ENCODE peak calls at places on chromosome 18, in four cellular contexts. E, B, V and F are unnamed samples.

GRCh38 chr18:44917865-44918476 is 237.3 kb downstream of the SETBP1 start:
- DNase-seq in V (no peak), B (peak), E (no peak), F (no peak)

GRCh38 chr18:61655630-61656029 is 237.2 kb downstream of the RNF152 start:
- DNase-seq in B (no peak), V (no peak), E (no peak), F (no peak)

GRCh38 chr18:78041218-78041617 is 791.6 kb downstream of the GALR1 start:
- DNase-seq in E (no peak), V (no peak), B (no peak), F (no peak)

GRCh38 chr18:27579364-27579763 is 394.3 kb upstream of the CHST9 start:
- DNase-seq in V (no peak), B (no peak), E (no peak), F (no peak)

GRCh38 chr18:38940863-38941531 is 1375.4 kb upstream of the CELF4 start:
- DNase-seq in V (no peak), E (peak), B (peak), F (no peak)

GRCh38 chr18:59546164-59546563 is 151.1 kb downstream of the CCBE1 start:
- DNase-seq in E (no peak), V (peak), B (no peak), F (no peak)

GRCh38 chr18:59672125-59672769 is 25.0 kb downstream of the CCBE1 start:
- DNase-seq in V (no peak), B (no peak), E (no peak), F (no peak)

GRCh38 chr18:7946724-7947377 is 379.7 kb downstream of the PTPRM start:
- DNase-seq in E (no peak), B (no peak), V (no peak), F (no peak)

GRCh38 chr18:67513285-67513684 is 3.2 kb downstream of the DSEL start:
- DNase-seq in B (peak), V (no peak), E (no peak), F (no peak)

GRCh38 chr18:68847219-68847860 is 49.5 kb downstream of the CCDC102B start:
- DNase-seq in V (no peak), E (no peak), B (peak), F (no peak)

GRCh38 chr18:9986156-9986930 is 72.5 kb downstream of the VAPA start:
- DNase-seq in B (no peak), V (no peak), E (no peak), F (no peak)

GRCh38 chr18:51514128-51514527 is 316.6 kb upstream of the MEX3C start:
- DNase-seq in E (no peak), V (no peak), B (no peak), F (no peak)

GRCh38 chr18:8813621-8814020 is 108.3 kb downstream of the MTCL1 start:
- DNase-seq in B (no peak), E (no peak), V (no peak), F (no peak)

GRCh38 chr18:58668211-58668610 is 3.1 kb upstream of the MALT1 start:
- DNase-seq in B (no peak), V (no peak), E (no peak), F (no peak)

GRCh38 chr18:22363867-22364463 is 53.8 kb downstream of the CTAGE1 start:
- DNase-seq in E (no peak), B (no peak), V (no peak), F (no peak)

GRCh38 chr18:76973512-76974302 is 151.3 kb downstream of the ZNF236 start:
- DNase-seq in E (no peak), B (no peak), V (no peak), F (no peak)

GRCh38 chr18:31538837-31539236 is 40.9 kb downstream of the DSG2 start:
- DNase-seq in E (no peak), V (no peak), B (no peak), F (no peak)

GRCh38 chr18:59026364-59026763 is 113.3 kb upstream of the SEC11C start:
- DNase-seq in E (no peak), B (no peak), V (no peak), F (no peak)

GRCh38 chr18:45197526-45197970 is 417.7 kb upstream of the SLC14A2 start:
- DNase-seq in V (no peak), E (peak), B (no peak), F (no peak)

GRCh38 chr18:25168011-25168410 is 184.0 kb downstream of the ZNF521 start:
- DNase-seq in V (no peak), B (no peak), E (no peak), F (peak)

GRCh38 chr18:57655740-57656139 is 34.1 kb upstream of the NARS1 start:
- DNase-seq in V (no peak), B (no peak), E (no peak), F (no peak)

GRCh38 chr18:55307505-55307904 is 280.5 kb downstream of the TCF4 start:
- DNase-seq in E (no peak), V (no peak), B (no peak), F (no peak)

GRCh38 chr18:50707841-50708240 is 112.0 kb downstream of the MRO start:
- DNase-seq in E (no peak), B (no peak), V (no peak), F (no peak)

GRCh38 chr18:29436459-29436858 is 1259.5 kb upstream of the CDH2 start:
- DNase-seq in E (no peak), V (no peak), B (no peak), F (no peak)

GRCh38 chr18:9608298-9608697 is 6.1 kb downstream of the PPP4R1 start:
- DNase-seq in V (peak), E (no peak), B (no peak), F (no peak)

GRCh38 chr18:8854962-8855361 is 149.6 kb downstream of the MTCL1 start:
- DNase-seq in E (no peak), B (no peak), V (no peak), F (no peak)

GRCh38 chr18:1037766-1038165 is 133.1 kb downstream of the ADCYAP1 start:
- DNase-seq in B (no peak), E (no peak), V (no peak), F (no peak)

GRCh38 chr18:58567453-58568196 is 61.3 kb downstream of the ALPK2 start:
- DNase-seq in V (no peak), E (no peak), B (peak), F (no peak)

GRCh38 chr18:70418551-70419311 is 129.9 kb downstream of the SOCS6 start:
- DNase-seq in B (no peak), V (no peak), E (no peak), F (no peak)

GRCh38 chr18:57586243-57587049 is at the start of gene FECH:
- DNase-seq in V (peak), E (no peak), B (peak), F (peak)

GRCh38 chr18:4987452-4988405 is 209.3 kb downstream of the AKAIN1 start:
- DNase-seq in V (no peak), E (no peak), B (no peak), F (no peak)

GRCh38 chr18:34707670-34708069 is 2.4 kb upstream of the DTNA start:
- DNase-seq in E (no peak), B (no peak), V (no peak), F (peak)
- TF ChIP-seq FOXK2 in E (no peak), B (no peak), V (no peak), F (no peak)

GRCh38 chr18:63860536-63860930 is 27.0 kb upstream of the SERPINB2 start:
- DNase-seq in E (no peak), B (no peak), V (no peak), F (no peak)
- TF ChIP-seq FOXM1 in E (no peak), B (no peak), V (no peak), F (no peak)

GRCh38 chr18:63820694-63821093 is 45.5 kb downstream of the SERPINB7 start:
- DNase-seq in V (no peak), E (no peak), B (no peak), F (no peak)

GRCh38 chr18:63818212-63818611 is 43.0 kb downstream of the SERPINB7 start:
- DNase-seq in B (no peak), E (no peak), V (no peak), F (no peak)

GRCh38 chr18:63819780-63820179 is 44.6 kb downstream of the SERPINB7 start:
- DNase-seq in E (no peak), V (no peak), B (no peak), F (no peak)

GRCh38 chr18:63817441-63818051 is 42.3 kb downstream of the SERPINB7 start:
- DNase-seq in B (no peak), E (no peak), V (no peak), F (no peak)
- TF ChIP-seq FOXK2 in B (no peak), E (no peak), V (no peak), F (no peak)

DNA sequence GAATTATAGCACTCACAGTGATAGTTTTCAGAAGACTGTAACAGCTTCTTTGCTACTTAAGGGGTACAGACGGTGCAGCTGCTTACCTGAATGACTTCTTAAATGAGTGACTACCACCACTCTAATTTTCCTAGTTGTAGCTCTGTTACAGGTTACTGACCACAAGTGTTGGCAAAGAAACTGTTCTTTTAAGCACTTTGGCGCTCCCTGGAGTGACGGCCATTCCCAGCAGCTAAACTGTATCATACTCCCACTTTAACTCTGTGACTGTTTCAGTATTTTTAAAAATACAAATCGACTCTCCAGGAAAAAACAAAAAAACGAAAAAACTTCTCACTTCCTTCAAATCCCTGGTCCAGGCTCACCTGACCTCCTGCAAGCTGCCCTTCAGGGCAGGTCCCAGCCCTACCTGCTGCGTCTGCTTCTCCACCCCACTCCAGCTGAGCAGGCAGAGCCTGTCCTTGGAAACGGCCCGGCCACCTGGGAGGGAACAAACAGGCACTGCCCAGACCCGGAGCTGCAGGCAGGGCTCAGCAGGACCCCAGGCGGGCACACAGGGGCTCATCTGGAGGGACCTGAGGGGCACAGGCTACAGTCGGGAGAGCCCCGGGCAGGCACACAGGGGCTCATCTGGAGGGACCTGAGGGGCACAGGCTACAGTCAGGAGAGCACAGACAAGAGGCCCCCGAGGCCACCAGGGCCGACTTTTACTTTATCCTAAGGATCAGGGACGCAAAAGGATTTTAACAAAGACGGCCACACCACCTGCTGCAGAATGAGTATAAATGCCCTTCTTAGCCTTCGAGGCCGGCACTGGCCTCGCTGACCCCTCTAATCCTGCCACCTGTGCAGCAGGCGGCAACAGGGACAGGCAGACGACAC is 24.5 kb downstream of the SLC66A2 start:
- DNase-seq in V (no peak), B (no peak), E (no peak), F (no peak)
- TF ChIP-seq FOXM1 in V (no peak), B (no peak), E (no peak), F (no peak)

GRCh38 chr18:12035481-12035880 is 54.2 kb downstream of the IMPA2 start:
- DNase-seq in B (no peak), E (no peak), V (no peak), F (no peak)
- TF ChIP-seq FOXK2 in B (no peak), E (no peak), V (no peak), F (no peak)

GRCh38 chr18:73511751-73512525 is 635.7 kb downstream of the FBXO15 start:
- DNase-seq in V (no peak), B (no peak), E (no peak), F (no peak)
- TF ChIP-seq FOXM1 in V (no peak), B (no peak), E (no peak), F (no peak)

GRCh38 chr18:49130261-49130660 is 179.5 kb upstream of the SMAD7 start:
- DNase-seq in E (no peak), V (no peak), B (peak), F (no peak)
- TF ChIP-seq FOXK2 in E (no peak), V (no peak), B (no peak), F (no peak)